ENCODE peak calls at places on chromosomes 6 and 20, in five cellular contexts. One of them, this sample, is unnamed.
A peak's percentile ranks its signal among the peaks of the same experiment; 100 is the strongest.

GRCh38 chr20:384723-385122 is 4.2 kb downstream of the TRIB3 start:
- DNase-seq in BJ: no peak
- DNase-seq in HT-29: no peak
- DNase-seq in naive thymus-derived CD4-positive, alpha-beta T cell: no peak
- DNase-seq in dorsolateral prefrontal cortex: no peak
- DNase-seq in this sample: peak; percentile 27

GRCh38 chr6:108730556-108731228 is 117.5 kb upstream of the ARMC2 start:
- DNase-seq in BJ: no peak
- DNase-seq in naive thymus-derived CD4-positive, alpha-beta T cell: no peak
- DNase-seq in dorsolateral prefrontal cortex: no peak
- DNase-seq in HT-29: no peak
- DNase-seq in this sample: no peak

GRCh38 chr6:15513801-15514711 is 148.8 kb downstream of the DTNBP1 start:
- DNase-seq in dorsolateral prefrontal cortex: no peak
- DNase-seq in naive thymus-derived CD4-positive, alpha-beta T cell: no peak
- DNase-seq in HT-29: no peak
- DNase-seq in BJ: no peak
- DNase-seq in this sample: no peak

GRCh38 chr6:74256387-74257180 is 560.6 kb downstream of the CD109 start:
- DNase-seq in naive thymus-derived CD4-positive, alpha-beta T cell: no peak
- DNase-seq in dorsolateral prefrontal cortex: no peak
- DNase-seq in HT-29: peak; percentile 25
- DNase-seq in BJ: no peak
- DNase-seq in this sample: no peak

GRCh38 chr6:341914-342831 is 49.4 kb upstream of the IRF4 start:
- DNase-seq in BJ: no peak
- DNase-seq in dorsolateral prefrontal cortex: no peak
- DNase-seq in HT-29: no peak
- DNase-seq in naive thymus-derived CD4-positive, alpha-beta T cell: no peak
- DNase-seq in this sample: no peak

GRCh38 chr20:40506567-40506966 is 182.5 kb downstream of the MAFB start:
- DNase-seq in HT-29: peak; percentile 84
- DNase-seq in BJ: peak; percentile 89
- DNase-seq in naive thymus-derived CD4-positive, alpha-beta T cell: no peak
- DNase-seq in dorsolateral prefrontal cortex: peak; percentile 76
- DNase-seq in this sample: peak; percentile 6

GRCh38 chr20:63686492-63687321 is 9.7 kb upstream of the TNFRSF6B start:
- DNase-seq in dorsolateral prefrontal cortex: no peak
- DNase-seq in BJ: no peak
- DNase-seq in HT-29: peak; percentile 81
- DNase-seq in naive thymus-derived CD4-positive, alpha-beta T cell: peak; percentile 30
- DNase-seq in this sample: peak; percentile 87

GRCh38 chr20:32482251-32483220 is 102.6 kb downstream of the NOL4L start:
- DNase-seq in naive thymus-derived CD4-positive, alpha-beta T cell: peak; percentile 28
- DNase-seq in dorsolateral prefrontal cortex: no peak
- DNase-seq in HT-29: peak; percentile 55
- DNase-seq in BJ: no peak
- DNase-seq in this sample: peak; percentile 40

GRCh38 chr6:18861182-18861581 is 474.0 kb downstream of the RNF144B start:
- DNase-seq in BJ: no peak
- DNase-seq in dorsolateral prefrontal cortex: no peak
- DNase-seq in naive thymus-derived CD4-positive, alpha-beta T cell: no peak
- DNase-seq in HT-29: no peak
- DNase-seq in this sample: no peak

GRCh38 chr20:59939879-59940128 is 301 bp downstream of the PPP1R3D start:
- DNase-seq in BJ: no peak
- DNase-seq in dorsolateral prefrontal cortex: no peak
- DNase-seq in naive thymus-derived CD4-positive, alpha-beta T cell: no peak
- DNase-seq in HT-29: no peak
- DNase-seq in this sample: no peak

GRCh38 chr6:1263039-1263849 is 48.7 kb upstream of the FOXQ1 start:
- DNase-seq in dorsolateral prefrontal cortex: no peak
- DNase-seq in BJ: no peak
- DNase-seq in HT-29: peak; percentile 19
- DNase-seq in naive thymus-derived CD4-positive, alpha-beta T cell: no peak
- DNase-seq in this sample: peak; percentile 14

GRCh38 chr6:169887529-169888140 is 136.2 kb downstream of the ERMARD start:
- DNase-seq in HT-29: no peak
- DNase-seq in dorsolateral prefrontal cortex: no peak
- DNase-seq in BJ: no peak
- DNase-seq in naive thymus-derived CD4-positive, alpha-beta T cell: no peak
- DNase-seq in this sample: no peak

GRCh38 chr20:57698191-57698866 is 11.5 kb downstream of the PMEPA1 start:
- DNase-seq in HT-29: peak; percentile 99
- DNase-seq in naive thymus-derived CD4-positive, alpha-beta T cell: no peak
- DNase-seq in dorsolateral prefrontal cortex: no peak
- DNase-seq in BJ: peak; percentile 92
- DNase-seq in this sample: peak; percentile 98

GRCh38 chr6:15375018-15375417 is 129.1 kb downstream of the JARID2 start:
- DNase-seq in naive thymus-derived CD4-positive, alpha-beta T cell: no peak
- DNase-seq in HT-29: no peak
- DNase-seq in dorsolateral prefrontal cortex: no peak
- DNase-seq in BJ: no peak
- DNase-seq in this sample: no peak

GRCh38 chr20:23231561-23232218 is 118.9 kb upstream of the NXT1 start:
- DNase-seq in HT-29: no peak
- DNase-seq in BJ: no peak
- DNase-seq in naive thymus-derived CD4-positive, alpha-beta T cell: no peak
- DNase-seq in dorsolateral prefrontal cortex: no peak
- DNase-seq in this sample: no peak

GRCh38 chr6:11414564-11414963 is 123.0 kb upstream of the TMEM170B start:
- DNase-seq in naive thymus-derived CD4-positive, alpha-beta T cell: peak; percentile 30
- DNase-seq in HT-29: peak; percentile 84
- DNase-seq in BJ: no peak
- DNase-seq in dorsolateral prefrontal cortex: no peak
- DNase-seq in this sample: peak; percentile 37

GRCh38 chr20:53395188-53395923 is 198.3 kb downstream of the ZNF217 start:
- DNase-seq in dorsolateral prefrontal cortex: no peak
- DNase-seq in naive thymus-derived CD4-positive, alpha-beta T cell: no peak
- DNase-seq in HT-29: no peak
- DNase-seq in BJ: no peak
- DNase-seq in this sample: no peak

GRCh38 chr6:109579361-109579760 is 96.3 kb upstream of the ZBTB24 start:
- DNase-seq in HT-29: no peak
- DNase-seq in dorsolateral prefrontal cortex: no peak
- DNase-seq in naive thymus-derived CD4-positive, alpha-beta T cell: no peak
- DNase-seq in BJ: no peak
- DNase-seq in this sample: no peak

GRCh38 chr20:62195736-62196135 is 12.9 kb downstream of the MTG2 start:
- DNase-seq in HT-29: no peak
- DNase-seq in naive thymus-derived CD4-positive, alpha-beta T cell: no peak
- DNase-seq in BJ: no peak
- DNase-seq in dorsolateral prefrontal cortex: no peak
- DNase-seq in this sample: no peak

GRCh38 chr20:62030834-62031434 is 34.7 kb downstream of the TAF4 start:
- DNase-seq in HT-29: peak; percentile 71
- DNase-seq in naive thymus-derived CD4-positive, alpha-beta T cell: peak; percentile 70
- DNase-seq in BJ: no peak
- DNase-seq in dorsolateral prefrontal cortex: no peak
- DNase-seq in this sample: peak; percentile 18

GRCh38 chr6:42745083-42745637 is 743 bp downstream of the TBCC start:
- DNase-seq in BJ: no peak
- DNase-seq in naive thymus-derived CD4-positive, alpha-beta T cell: no peak
- DNase-seq in dorsolateral prefrontal cortex: peak; percentile 11
- DNase-seq in HT-29: peak; percentile 52
- DNase-seq in this sample: peak; percentile 41

GRCh38 chr20:57907131-57908083 is 197.6 kb upstream of the PMEPA1 start:
- DNase-seq in dorsolateral prefrontal cortex: no peak
- DNase-seq in naive thymus-derived CD4-positive, alpha-beta T cell: no peak
- DNase-seq in HT-29: no peak
- DNase-seq in BJ: no peak
- DNase-seq in this sample: no peak

GRCh38 chr6:109456710-109457595 is 1.4 kb upstream of the MICAL1 start:
- DNase-seq in dorsolateral prefrontal cortex: peak; percentile 32
- DNase-seq in BJ: peak; percentile 76
- DNase-seq in HT-29: peak; percentile 31
- DNase-seq in naive thymus-derived CD4-positive, alpha-beta T cell: no peak
- DNase-seq in this sample: peak; percentile 91

GRCh38 chr6:125163811-125164210 is 10.2 kb downstream of the TPD52L1 start:
- DNase-seq in BJ: no peak
- DNase-seq in dorsolateral prefrontal cortex: no peak
- DNase-seq in naive thymus-derived CD4-positive, alpha-beta T cell: no peak
- DNase-seq in HT-29: no peak
- DNase-seq in this sample: no peak

GRCh38 chr6:170135041-170135440 is 155.8 kb downstream of the DLL1 start:
- DNase-seq in naive thymus-derived CD4-positive, alpha-beta T cell: no peak
- DNase-seq in BJ: no peak
- DNase-seq in HT-29: no peak
- DNase-seq in dorsolateral prefrontal cortex: no peak
- DNase-seq in this sample: no peak

GRCh38 chr20:60589624-60590023 is 631.4 kb downstream of the CDH26 start:
- DNase-seq in BJ: no peak
- DNase-seq in dorsolateral prefrontal cortex: no peak
- DNase-seq in naive thymus-derived CD4-positive, alpha-beta T cell: no peak
- DNase-seq in HT-29: peak; percentile 51
- DNase-seq in this sample: no peak

GRCh38 chr6:157682856-157683481 is 140.1 kb upstream of the SNX9 start:
- DNase-seq in HT-29: no peak
- DNase-seq in BJ: no peak
- DNase-seq in dorsolateral prefrontal cortex: no peak
- DNase-seq in naive thymus-derived CD4-positive, alpha-beta T cell: no peak
- DNase-seq in this sample: no peak

GRCh38 chr20:20235681-20236080 is 132.2 kb upstream of the INSM1 start:
- DNase-seq in naive thymus-derived CD4-positive, alpha-beta T cell: no peak
- DNase-seq in dorsolateral prefrontal cortex: no peak
- DNase-seq in BJ: no peak
- DNase-seq in HT-29: no peak
- DNase-seq in this sample: no peak

GRCh38 chr6:150112233-150112632 is 30.6 kb upstream of the PPP1R14C start:
- DNase-seq in dorsolateral prefrontal cortex: no peak
- DNase-seq in naive thymus-derived CD4-positive, alpha-beta T cell: no peak
- DNase-seq in HT-29: no peak
- DNase-seq in BJ: no peak
- DNase-seq in this sample: no peak

GRCh38 chr6:136593748-136594490 is 43.7 kb upstream of the MAP7 start:
- DNase-seq in naive thymus-derived CD4-positive, alpha-beta T cell: peak; percentile 18
- DNase-seq in BJ: peak; percentile 97
- DNase-seq in HT-29: peak; percentile 67
- DNase-seq in dorsolateral prefrontal cortex: peak; percentile 14
- DNase-seq in this sample: peak; percentile 32

GRCh38 chr20:45128066-45128465 is 3.8 kb upstream of the WFDC12 start:
- DNase-seq in naive thymus-derived CD4-positive, alpha-beta T cell: no peak
- DNase-seq in dorsolateral prefrontal cortex: no peak
- DNase-seq in BJ: no peak
- DNase-seq in HT-29: no peak
- DNase-seq in this sample: peak; percentile 21

GRCh38 chr6:33692760-33693158 is 18.7 kb downstream of the UQCC2 start:
- DNase-seq in naive thymus-derived CD4-positive, alpha-beta T cell: peak; percentile 58
- DNase-seq in dorsolateral prefrontal cortex: no peak
- DNase-seq in HT-29: no peak
- DNase-seq in BJ: no peak
- DNase-seq in this sample: peak; percentile 46

GRCh38 chr20:49704932-49705336 is 8.7 kb downstream of the B4GALT5 start:
- DNase-seq in dorsolateral prefrontal cortex: no peak
- DNase-seq in BJ: no peak
- DNase-seq in HT-29: no peak
- DNase-seq in naive thymus-derived CD4-positive, alpha-beta T cell: no peak
- DNase-seq in this sample: no peak

GRCh38 chr6:32252326-32253009 is 28.6 kb upstream of the NOTCH4 start:
- DNase-seq in dorsolateral prefrontal cortex: no peak
- DNase-seq in naive thymus-derived CD4-positive, alpha-beta T cell: no peak
- DNase-seq in BJ: no peak
- DNase-seq in HT-29: no peak
- DNase-seq in this sample: no peak

GRCh38 chr20:11993886-11994466 is 76.3 kb downstream of the BTBD3 start:
- DNase-seq in BJ: no peak
- DNase-seq in naive thymus-derived CD4-positive, alpha-beta T cell: no peak
- DNase-seq in dorsolateral prefrontal cortex: no peak
- DNase-seq in HT-29: no peak
- DNase-seq in this sample: no peak

GRCh38 chr20:4966826-4967751 is 34.2 kb downstream of the SLC23A2 start:
- DNase-seq in HT-29: no peak
- DNase-seq in naive thymus-derived CD4-positive, alpha-beta T cell: no peak
- DNase-seq in BJ: no peak
- DNase-seq in dorsolateral prefrontal cortex: no peak
- DNase-seq in this sample: no peak

This sample was measured in small intestine.